ENCODE peak calls at places on chromosomes 2 and 18, in six cellular contexts. N is CD8-positive, alpha-beta T cell; C is SK-N-SH; I is chondrocyte; G is cardiac muscle cell; Q is body of pancreas. U is an unnamed sample.

GRCh38 chr2:96685592-96686459 is 43.3 kb downstream of the FER1L5 start:
- DNase-seq in N (no peak), C (peak; percentile 84), I (no peak), G (peak; percentile 64), Q (no peak), U (peak; percentile 11)

GRCh38 chr2:232457121-232458011 is 1.4 kb downstream of the ALPI start:
- DNase-seq in N (no peak), C (no peak), I (peak; percentile 75), G (no peak), Q (no peak), U (no peak)

GRCh38 chr2:23510471-23510870 is 125.5 kb downstream of the KLHL29 start:
- DNase-seq in N (no peak), C (no peak), I (no peak), G (peak; percentile 39), Q (no peak), U (no peak)

GRCh38 chr2:168978461-168978861 is 52.7 kb downstream of the ABCB11 start:
- DNase-seq in N (no peak), C (no peak), I (no peak), G (no peak), Q (no peak), U (no peak)

GRCh38 chr2:86552889-86553288 is 10.4 kb downstream of the CHMP3 start:
- DNase-seq in N (peak; percentile 63), C (no peak), I (no peak), G (no peak), Q (no peak), U (no peak)

GRCh38 chr2:60515751-60516226 is 37.7 kb downstream of the BCL11A start:
- DNase-seq in N (no peak), C (no peak), I (no peak), G (no peak), Q (peak; percentile 34), U (peak; percentile 33)

GRCh38 chr2:141994066-141994465 is 136.8 kb downstream of the LRP1B start:
- DNase-seq in N (no peak), C (no peak), I (no peak), G (no peak), Q (no peak), U (no peak)

GRCh38 chr18:66346833-66347595 is 256.9 kb downstream of the CDH19 start:
- DNase-seq in N (no peak), C (peak; percentile 16), I (no peak), G (no peak), Q (no peak), U (no peak)

GRCh38 chr2:220228310-220229006 is 601.0 kb downstream of the SLC4A3 start:
- DNase-seq in N (no peak), C (peak; percentile 1), I (no peak), G (no peak), Q (peak; percentile 16), U (peak; percentile 98)

GRCh38 chr2:49255325-49256023 is 101.2 kb upstream of the FSHR start:
- DNase-seq in N (no peak), C (peak; percentile 33), I (no peak), G (peak; percentile 8), Q (no peak), U (peak; percentile 4)

GRCh38 chr2:43318791-43319190 is 92.4 kb upstream of the ZFP36L2 start:
- DNase-seq in N (no peak), C (no peak), I (no peak), G (no peak), Q (no peak), U (peak; percentile 82)

GRCh38 chr2:28893488-28893887 is 979 bp upstream of the WDR43 start:
- DNase-seq in N (no peak), C (no peak), I (no peak), G (no peak), Q (no peak), U (no peak)

GRCh38 chr2:168964251-168964807 is 63.2 kb downstream of the G6PC2 start:
- DNase-seq in N (no peak), C (no peak), I (no peak), G (no peak), Q (no peak), U (no peak)

GRCh38 chr18:61189376-61189775 is 143.9 kb upstream of the CDH20 start:
- DNase-seq in N (no peak), C (peak; percentile 2), I (no peak), G (no peak), Q (no peak), U (no peak)

GRCh38 chr18:48834421-48835011 is 116.2 kb downstream of the SMAD7 start:
- DNase-seq in N (peak; percentile 75), C (no peak), I (peak; percentile 96), G (no peak), Q (peak; percentile 77), U (peak; percentile 86)

GRCh38 chr2:8676191-8676914 is 5.5 kb upstream of the ID2 start:
- DNase-seq in N (no peak), C (peak; percentile 90), I (no peak), G (peak; percentile 70), Q (peak; percentile 84), U (peak; percentile 93)

GRCh38 chr18:61748024-61748423 is 144.8 kb downstream of the RNF152 start:
- DNase-seq in N (no peak), C (no peak), I (no peak), G (no peak), Q (no peak), U (no peak)

GRCh38 chr2:44974064-44974715 is 32.7 kb downstream of the SIX3 start:
- DNase-seq in N (no peak), C (peak; percentile 83), I (no peak), G (peak; percentile 64), Q (peak; percentile 46), U (peak; percentile 70)

GRCh38 chr2:62660087-62660486 is 45.4 kb upstream of the EHBP1 start:
- DNase-seq in N (no peak), C (no peak), I (no peak), G (no peak), Q (no peak), U (no peak)

GRCh38 chr2:170969030-170969429 is 40.0 kb downstream of the GORASP2 start:
- DNase-seq in N (no peak), C (no peak), I (no peak), G (no peak), Q (no peak), U (no peak)

GRCh38 chr2:113098061-113098460 is 29.3 kb upstream of the IL1RN start:
- DNase-seq in N (no peak), C (no peak), I (no peak), G (no peak), Q (no peak), U (no peak)

GRCh38 chr2:145807978-145808377 is 1288.1 kb upstream of the ZEB2 start:
- DNase-seq in N (no peak), C (no peak), I (no peak), G (no peak), Q (no peak), U (peak; percentile 35)

GRCh38 chr18:45413180-45413836 is 202.0 kb upstream of the SLC14A2 start:
- DNase-seq in N (no peak), C (no peak), I (no peak), G (no peak), Q (no peak), U (peak; percentile 83)

GRCh38 chr18:70450658-70451253 is 161.9 kb downstream of the SOCS6 start:
- DNase-seq in N (no peak), C (peak; percentile 47), I (no peak), G (peak; percentile 14), Q (no peak), U (peak; percentile 56)
- TF ChIP-seq CTCF in N (no peak), C (peak; percentile 80), I (peak; percentile 84), G (peak; percentile 51), Q (no peak), U (peak; percentile 56)

DNA sequence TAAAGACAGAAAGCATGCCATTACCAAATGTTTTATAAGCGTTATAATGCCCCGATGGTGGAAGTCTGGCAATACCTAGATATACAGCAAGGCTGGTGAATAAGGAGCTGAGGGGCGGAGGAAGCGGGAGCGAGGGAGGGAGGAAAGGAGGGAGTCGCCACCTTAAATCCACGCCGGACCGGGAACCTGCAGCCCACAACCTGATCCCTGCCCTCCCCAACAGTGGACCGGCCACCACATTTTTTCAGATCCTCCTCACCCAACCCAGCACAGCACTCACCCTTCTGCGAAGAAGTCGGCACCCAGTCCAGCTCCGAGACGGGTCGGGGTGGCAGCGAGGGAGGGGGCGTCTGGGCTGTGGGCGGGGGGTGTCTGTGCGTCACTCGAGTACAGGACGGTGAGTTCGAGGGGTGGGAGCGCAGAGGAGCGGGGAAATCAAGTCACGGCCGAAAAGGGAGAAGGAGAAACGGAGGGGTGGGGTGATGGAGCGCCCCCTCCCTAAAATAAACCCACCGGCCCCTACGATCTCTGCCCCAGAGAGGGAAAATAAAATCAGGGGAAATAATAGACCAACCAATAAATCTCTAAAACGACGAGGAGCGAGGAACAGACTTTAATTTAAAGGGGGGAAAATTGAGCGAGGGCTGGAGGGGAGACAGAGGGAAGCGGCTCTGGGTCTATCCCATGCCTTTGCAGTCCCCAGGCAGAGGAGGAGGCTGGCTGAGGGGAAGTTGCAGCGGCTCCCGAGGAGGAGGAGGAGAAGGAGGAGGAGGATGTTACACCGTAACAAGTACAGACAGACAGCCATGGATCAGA is 96.5 kb upstream of the SERTAD2 start:
- DNase-seq in N (peak; percentile 50), C (peak; percentile 50), I (no peak), G (peak; percentile 66), Q (peak; percentile 65), U (peak; percentile 62)
- TF ChIP-seq CTCF in N (no peak), C (peak; percentile 36), I (peak; percentile 53), G (no peak), Q (peak; percentile 10), U (peak; percentile 1)

DNA sequence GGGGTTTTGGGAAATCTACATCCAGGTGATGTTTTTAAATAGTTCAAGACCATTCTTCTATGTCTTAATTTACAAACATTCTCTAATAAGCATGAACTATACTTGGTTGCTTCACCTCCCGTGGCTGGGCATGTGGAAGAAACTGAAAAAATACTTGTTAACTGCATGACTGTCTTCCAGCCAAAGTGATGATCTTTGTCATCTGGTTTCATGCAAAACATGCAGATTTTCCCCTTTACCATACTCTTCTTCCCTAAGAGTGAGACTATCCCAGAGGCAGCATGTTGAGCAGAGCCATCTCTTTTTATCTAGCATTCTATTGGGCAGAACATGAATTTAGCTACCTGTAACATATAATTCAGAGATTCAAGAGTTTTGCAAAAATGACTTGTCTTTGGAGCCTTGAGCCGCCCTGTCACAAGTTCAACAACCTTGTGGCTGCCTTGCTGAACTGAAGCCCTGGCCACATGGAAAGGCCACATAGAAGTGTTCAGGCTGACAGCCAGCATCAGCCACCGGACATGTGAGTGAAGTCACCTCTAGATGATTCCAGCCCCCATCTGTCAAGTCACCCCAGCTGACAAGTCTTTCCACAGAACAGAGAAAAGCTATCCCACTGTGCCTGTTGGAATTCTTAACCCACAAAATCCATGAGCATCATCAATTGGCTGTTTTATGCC is 142.8 kb downstream of the ANKRD44 start:
- DNase-seq in N (no peak), C (no peak), I (no peak), G (no peak), Q (no peak), U (no peak)
- TF ChIP-seq CTCF in N (no peak), C (no peak), I (no peak), G (no peak), Q (no peak), U (no peak)

DNA sequence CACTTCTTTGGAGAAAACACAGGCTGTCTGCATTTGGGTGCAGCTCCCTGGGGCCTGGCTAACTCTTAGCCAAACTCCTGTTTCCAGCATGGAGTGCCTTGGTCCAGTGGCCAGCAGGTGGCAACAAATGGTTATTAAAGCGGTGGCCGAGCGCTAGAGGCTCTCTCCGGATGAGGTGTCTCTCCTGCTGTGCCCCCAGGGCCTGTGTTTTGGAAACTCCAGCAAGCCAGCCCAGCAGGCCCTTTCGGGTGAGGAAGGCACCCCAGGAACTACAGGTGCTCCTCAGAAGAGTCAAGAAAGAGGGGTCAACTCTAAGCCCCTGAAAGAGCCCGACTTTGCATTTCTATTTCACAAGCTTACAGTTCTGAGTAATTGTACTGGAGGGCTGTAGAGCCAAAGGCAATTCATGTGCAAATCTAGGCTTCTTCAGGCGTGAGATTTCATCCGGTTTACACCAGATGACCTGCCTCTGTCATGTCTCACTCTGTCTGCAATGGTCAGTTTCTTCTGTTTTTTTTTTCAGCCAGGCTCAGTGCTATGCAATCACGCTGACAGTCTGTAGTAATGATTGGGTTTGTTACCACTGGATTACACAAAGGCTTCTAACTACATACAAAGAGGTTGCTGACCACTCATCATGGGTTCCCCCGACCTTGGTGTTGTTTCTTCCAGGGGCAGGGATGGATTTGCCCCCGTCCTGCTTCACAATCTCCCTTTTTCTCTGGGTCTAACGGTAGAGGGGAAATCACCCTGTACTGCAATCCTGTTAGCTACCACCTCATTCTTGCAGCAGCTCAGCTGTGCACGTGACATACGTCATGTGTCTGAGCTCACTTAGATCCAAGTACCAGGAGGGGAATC is 7.6 kb upstream of the CHRNA1 start:
- DNase-seq in N (no peak), C (peak; percentile 81), I (no peak), G (peak; percentile 92), Q (peak; percentile 73), U (peak; percentile 80)
- TF ChIP-seq CTCF in N (no peak), C (peak; percentile 90), I (peak; percentile 97), G (peak; percentile 89), Q (peak; percentile 65), U (peak; percentile 91)

U was measured in fibroblast of the aortic adventitia.